ENCODE peak calls at places on chromosomes 6 and 20, in four cellular contexts. One of them, this sample, is unnamed.

GRCh38 chr20:49400410-49400809 is 82.1 kb downstream of the KCNB1 start:
- DNase-seq in stomach: no peak
- DNase-seq in K562: no peak
- DNase-seq in tibial nerve: peak; percentile 56
- DNase-seq in this sample: no peak

GRCh38 chr6:128570439-128571063 is 50.2 kb upstream of the PTPRK start:
- DNase-seq in K562: no peak
- DNase-seq in tibial nerve: no peak
- DNase-seq in stomach: no peak
- DNase-seq in this sample: no peak

GRCh38 chr6:24545691-24546090 is 50.9 kb downstream of the ALDH5A1 start:
- DNase-seq in tibial nerve: no peak
- DNase-seq in K562: no peak
- DNase-seq in stomach: no peak
- DNase-seq in this sample: no peak

GRCh38 chr6:127918506-127919427 is 17.9 kb upstream of the THEMIS start:
- DNase-seq in K562: no peak
- DNase-seq in stomach: no peak
- DNase-seq in tibial nerve: no peak
- DNase-seq in this sample: no peak

GRCh38 chr6:3750324-3751018 is 1.0 kb downstream of the PXDC1 start:
- DNase-seq in stomach: peak; percentile 87
- DNase-seq in tibial nerve: peak; percentile 89
- DNase-seq in K562: peak; percentile 55
- DNase-seq in this sample: peak; percentile 59

GRCh38 chr6:53984163-53984562 is 127.1 kb upstream of the MLIP start:
- DNase-seq in K562: no peak
- DNase-seq in tibial nerve: no peak
- DNase-seq in stomach: no peak
- DNase-seq in this sample: no peak

GRCh38 chr20:10842116-10842515 is 168.3 kb upstream of the JAG1 start:
- DNase-seq in stomach: no peak
- DNase-seq in K562: no peak
- DNase-seq in tibial nerve: no peak
- DNase-seq in this sample: no peak

GRCh38 chr6:43966806-43967575 is 160.3 kb downstream of the MRPL14 start:
- DNase-seq in stomach: no peak
- DNase-seq in tibial nerve: no peak
- DNase-seq in K562: no peak
- DNase-seq in this sample: no peak

GRCh38 chr6:27139753-27140522 is 107.6 kb upstream of the PRSS16 start:
- DNase-seq in stomach: no peak
- DNase-seq in tibial nerve: no peak
- DNase-seq in K562: peak; percentile 24
- DNase-seq in this sample: no peak

GRCh38 chr20:58179432-58180099 is 48.9 kb downstream of the ANKRD60 start:
- DNase-seq in stomach: peak; percentile 57
- DNase-seq in K562: peak; percentile 89
- DNase-seq in tibial nerve: peak; percentile 34
- DNase-seq in this sample: no peak

GRCh38 chr6:26022166-26022510 is 59.5 kb downstream of the TRIM38 start:
- DNase-seq in K562: peak; percentile 71
- DNase-seq in tibial nerve: no peak
- DNase-seq in stomach: peak; percentile 60
- DNase-seq in this sample: peak; percentile 66

GRCh38 chr6:169656626-169657610 is 44.9 kb downstream of the WDR27 start:
- DNase-seq in stomach: no peak
- DNase-seq in tibial nerve: no peak
- DNase-seq in K562: no peak
- DNase-seq in this sample: no peak

GRCh38 chr20:16942702-16943101 is 194.5 kb downstream of the OTOR start:
- DNase-seq in tibial nerve: no peak
- DNase-seq in stomach: no peak
- DNase-seq in K562: no peak
- DNase-seq in this sample: peak; percentile 7

GRCh38 chr6:36244641-36245280 is 25.1 kb upstream of the PNPLA1 start:
- DNase-seq in tibial nerve: no peak
- DNase-seq in K562: peak; percentile 46
- DNase-seq in stomach: no peak
- DNase-seq in this sample: peak; percentile 52

GRCh38 chr6:111503194-111503593 is 20.2 kb upstream of the REV3L start:
- DNase-seq in K562: no peak
- DNase-seq in tibial nerve: no peak
- DNase-seq in stomach: no peak
- DNase-seq in this sample: no peak

GRCh38 chr6:117602151-117602898 is at the start of gene GOPC:
- DNase-seq in tibial nerve: peak; percentile 91
- DNase-seq in stomach: peak; percentile 96
- DNase-seq in K562: peak; percentile 96
- DNase-seq in this sample: peak; percentile 95
- TF ChIP-seq CTCF in tibial nerve: no peak
- TF ChIP-seq CTCF in stomach: no peak
- TF ChIP-seq CTCF in K562: peak; percentile 37
- TF ChIP-seq CTCF in this sample: peak; percentile 45

GRCh38 chr6:40185486-40185885 is 251.2 kb upstream of the MOCS1 start:
- DNase-seq in stomach: no peak
- DNase-seq in tibial nerve: no peak
- DNase-seq in K562: no peak
- DNase-seq in this sample: no peak

GRCh38 chr6:40181367-40181766 is 247.1 kb upstream of the MOCS1 start:
- DNase-seq in stomach: no peak
- DNase-seq in tibial nerve: no peak
- DNase-seq in K562: no peak
- DNase-seq in this sample: no peak

GRCh38 chr6:40188931-40189330 is 254.7 kb upstream of the MOCS1 start:
- DNase-seq in K562: no peak
- DNase-seq in tibial nerve: no peak
- DNase-seq in stomach: no peak
- DNase-seq in this sample: no peak

GRCh38 chr6:40187654-40188053 is 253.4 kb upstream of the MOCS1 start:
- DNase-seq in stomach: no peak
- DNase-seq in K562: no peak
- DNase-seq in tibial nerve: no peak
- DNase-seq in this sample: no peak

DNA sequence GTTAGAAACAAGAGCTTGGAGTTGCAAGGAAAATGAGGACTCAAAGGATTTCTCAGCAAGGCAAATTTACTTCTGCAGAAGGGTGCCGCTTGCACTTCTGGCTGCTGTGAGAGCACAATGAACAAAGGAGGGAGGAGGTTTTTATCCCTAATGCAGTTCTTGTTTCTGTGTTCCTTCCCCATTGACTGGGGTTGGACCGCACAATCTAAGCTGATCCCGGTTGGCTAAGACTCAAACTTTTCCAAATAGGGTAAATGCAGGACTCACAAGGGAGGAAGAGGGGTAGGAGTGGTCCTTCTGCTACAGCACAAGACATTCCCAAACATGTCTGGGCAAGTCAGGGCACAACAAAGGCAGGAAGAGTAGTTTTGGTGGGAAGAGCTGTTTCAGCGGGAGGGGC is 249.6 kb upstream of the MOCS1 start:
- DNase-seq in K562: no peak
- DNase-seq in tibial nerve: no peak
- DNase-seq in stomach: no peak
- DNase-seq in this sample: no peak
- H3K9me3 ChIP-seq in K562: no peaks in the 10 kb centered on the region
- H3K9me3 ChIP-seq in tibial nerve: no peaks in the 10 kb centered on the region
- H3K9me3 ChIP-seq in stomach: peaks cover 22% of the 10 kb centered on the region
- H3K9me3 ChIP-seq in this sample: peaks cover 9% of the 10 kb centered on the region

GRCh38 chr20:38134427-38135281 is 30.4 kb downstream of the TGM2 start:
- DNase-seq in K562: peak; percentile 59
- DNase-seq in tibial nerve: no peak
- DNase-seq in stomach: no peak
- DNase-seq in this sample: peak; percentile 74
- TF ChIP-seq CTCF in K562: no peak
- TF ChIP-seq CTCF in tibial nerve: no peak
- TF ChIP-seq CTCF in stomach: no peak
- TF ChIP-seq CTCF in this sample: no peak

GRCh38 chr6:106901062-106901461 is 73.5 kb downstream of the CD24 start:
- DNase-seq in tibial nerve: no peak
- DNase-seq in stomach: no peak
- DNase-seq in K562: no peak
- DNase-seq in this sample: no peak
- H3K9me3 ChIP-seq in tibial nerve: no peaks in the 10 kb centered on the region
- H3K9me3 ChIP-seq in stomach: peaks cover 25% of the 10 kb centered on the region
- H3K9me3 ChIP-seq in K562: no peaks in the 10 kb centered on the region
- H3K9me3 ChIP-seq in this sample: peaks cover 5% of the 10 kb centered on the region

GRCh38 chr6:150412221-150412620 is 43.4 kb downstream of the IYD start:
- DNase-seq in stomach: no peak
- DNase-seq in tibial nerve: no peak
- DNase-seq in K562: no peak
- DNase-seq in this sample: no peak

GRCh38 chr6:150410906-150411305 is 42.1 kb downstream of the IYD start:
- DNase-seq in K562: no peak
- DNase-seq in tibial nerve: no peak
- DNase-seq in stomach: no peak
- DNase-seq in this sample: no peak

GRCh38 chr6:150413768-150414167 is 45.0 kb downstream of the IYD start:
- DNase-seq in K562: no peak
- DNase-seq in stomach: no peak
- DNase-seq in tibial nerve: no peak
- DNase-seq in this sample: no peak

GRCh38 chr6:150410395-150410794 is 41.6 kb downstream of the IYD start:
- DNase-seq in stomach: no peak
- DNase-seq in tibial nerve: no peak
- DNase-seq in K562: no peak
- DNase-seq in this sample: no peak

DNA sequence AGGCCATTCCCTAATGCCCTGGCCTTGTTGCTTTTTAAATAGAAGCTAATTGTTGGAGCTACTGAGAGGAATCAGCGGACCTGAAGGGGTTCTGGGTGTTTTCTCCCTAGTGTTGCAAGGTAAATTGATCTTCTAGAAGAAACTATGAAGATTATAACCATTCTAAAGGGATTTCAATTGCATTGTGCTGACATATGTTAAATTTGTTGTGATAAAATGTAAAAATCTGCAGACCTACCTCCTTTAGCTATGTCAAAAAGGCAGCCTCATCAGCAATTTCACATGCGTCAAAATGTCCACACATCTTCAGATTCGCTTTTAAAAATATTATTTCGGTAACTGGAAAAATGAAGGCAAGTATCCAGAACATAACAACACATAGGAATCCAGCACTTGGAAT is 44.4 kb downstream of the IYD start:
- DNase-seq in stomach: no peak
- DNase-seq in K562: no peak
- DNase-seq in tibial nerve: no peak
- DNase-seq in this sample: no peak
- TF ChIP-seq CTCF in stomach: no peak
- TF ChIP-seq CTCF in K562: no peak
- TF ChIP-seq CTCF in tibial nerve: no peak
- TF ChIP-seq CTCF in this sample: no peak

DNA sequence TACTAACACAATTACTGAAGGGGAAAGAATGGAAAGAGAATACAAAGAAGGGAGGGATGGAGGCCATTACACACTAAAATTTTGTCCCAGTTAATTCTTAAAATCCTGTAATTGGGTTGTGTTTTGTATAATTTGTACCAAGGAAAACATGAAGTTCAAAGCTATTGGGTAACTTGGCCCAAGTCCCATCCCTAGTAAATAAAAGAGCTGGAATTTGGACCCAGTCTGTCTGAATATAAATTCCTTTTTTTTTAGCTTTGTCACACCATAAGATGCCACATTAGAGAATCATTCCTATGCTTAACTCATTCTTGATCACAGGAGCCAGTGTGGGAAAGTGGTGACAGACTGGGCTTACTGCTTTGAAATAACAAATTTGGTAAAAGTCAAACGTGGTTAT is 66.8 kb upstream of the CBLN4 start:
- DNase-seq in stomach: no peak
- DNase-seq in tibial nerve: no peak
- DNase-seq in K562: no peak
- DNase-seq in this sample: no peak
- H3K9me3 ChIP-seq in stomach: peaks cover 15% of the 10 kb centered on the region
- H3K9me3 ChIP-seq in tibial nerve: no peaks in the 10 kb centered on the region
- H3K9me3 ChIP-seq in K562: peaks cover 2% of the 10 kb centered on the region
- H3K9me3 ChIP-seq in this sample: peaks cover 4% of the 10 kb centered on the region

GRCh38 chr6:33407132-33407718 is 3.6 kb upstream of the PHF1 start:
- DNase-seq in K562: peak; percentile 22
- DNase-seq in tibial nerve: no peak
- DNase-seq in stomach: no peak
- DNase-seq in this sample: no peak
- TF ChIP-seq CTCF in K562: peak; percentile 83
- TF ChIP-seq CTCF in tibial nerve: no peak
- TF ChIP-seq CTCF in stomach: no peak
- TF ChIP-seq CTCF in this sample: peak; percentile 29

GRCh38 chr6:168305091-168305749 is 14.4 kb downstream of the DACT2 start:
- DNase-seq in K562: no peak
- DNase-seq in tibial nerve: no peak
- DNase-seq in stomach: no peak
- DNase-seq in this sample: no peak
- H3K9me3 ChIP-seq in K562: no peaks in the 10 kb centered on the region
- H3K9me3 ChIP-seq in tibial nerve: no peaks in the 10 kb centered on the region
- H3K9me3 ChIP-seq in stomach: no peaks in the 10 kb centered on the region
- H3K9me3 ChIP-seq in this sample: no peaks in the 10 kb centered on the region

DNA sequence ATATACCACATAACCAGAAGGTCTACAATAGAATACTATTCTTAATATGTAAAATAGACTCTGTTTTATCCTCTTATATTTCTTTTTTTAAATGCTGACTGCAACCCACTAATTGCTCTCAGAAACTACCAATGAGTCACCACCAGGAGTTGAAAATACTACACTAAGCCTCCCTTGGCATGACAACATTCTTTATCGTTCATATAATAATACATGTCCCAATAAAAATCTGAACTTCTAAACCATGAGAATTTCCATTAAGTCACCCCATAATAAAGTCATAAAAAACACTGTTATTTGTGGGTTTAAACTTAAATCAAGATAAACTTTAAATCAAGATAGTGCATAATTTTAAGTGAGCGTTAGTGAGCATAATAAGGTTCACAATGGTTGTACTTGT is 4.2 kb downstream of the HACE1 start:
- DNase-seq in tibial nerve: no peak
- DNase-seq in K562: no peak
- DNase-seq in stomach: no peak
- DNase-seq in this sample: no peak
- TF ChIP-seq CTCF in tibial nerve: no peak
- TF ChIP-seq CTCF in K562: no peak
- TF ChIP-seq CTCF in stomach: no peak
- TF ChIP-seq CTCF in this sample: no peak